ENCODE peak calls at places on chromosomes 7 and 10, in eight cellular contexts. One of them, this sample, is unnamed.

GRCh38 chr10:78336402-78336791 is 302.7 kb downstream of the RPS24 start:
- DNase-seq in upper lobe of right lung: no peak
- DNase-seq in NCI-H748 treated with DMSO at 0.1 percent for 48 hours: no peak
- DNase-seq in choroid plexus epithelial cell: peak
- DNase-seq in stimulated activated CD4-positive, alpha-beta T cell treated with anti-CD3 and anti-CD28 coated beads, Interleukin-2, amount 100 ng/mL, for 24 hours: peak
- DNase-seq in thyroid gland: no peak
- DNase-seq in occipital lobe: no peak
- DNase-seq in NCI-H774: no peak
- DNase-seq in this sample: no peak

GRCh38 chr10:14409247-14409646 is 78.5 kb upstream of the FRMD4A start:
- DNase-seq in upper lobe of right lung: no peak
- DNase-seq in NCI-H748 treated with DMSO at 0.1 percent for 48 hours: no peak
- DNase-seq in choroid plexus epithelial cell: no peak
- DNase-seq in stimulated activated CD4-positive, alpha-beta T cell treated with anti-CD3 and anti-CD28 coated beads, Interleukin-2, amount 100 ng/mL, for 24 hours: peak
- DNase-seq in thyroid gland: no peak
- DNase-seq in occipital lobe: no peak
- DNase-seq in NCI-H774: no peak
- DNase-seq in this sample: no peak

GRCh38 chr7:21999896-22000295 is 54.2 kb upstream of the CDCA7L start:
- DNase-seq in upper lobe of right lung: no peak
- DNase-seq in NCI-H748 treated with DMSO at 0.1 percent for 48 hours: no peak
- DNase-seq in choroid plexus epithelial cell: peak
- DNase-seq in stimulated activated CD4-positive, alpha-beta T cell treated with anti-CD3 and anti-CD28 coated beads, Interleukin-2, amount 100 ng/mL, for 24 hours: no peak
- DNase-seq in thyroid gland: no peak
- DNase-seq in occipital lobe: no peak
- DNase-seq in NCI-H774: no peak
- DNase-seq in this sample: no peak

GRCh38 chr10:121617176-121617575 is 18.9 kb upstream of the FGFR2 start:
- DNase-seq in upper lobe of right lung: peak
- DNase-seq in NCI-H748 treated with DMSO at 0.1 percent for 48 hours: no peak
- DNase-seq in choroid plexus epithelial cell: no peak
- DNase-seq in stimulated activated CD4-positive, alpha-beta T cell treated with anti-CD3 and anti-CD28 coated beads, Interleukin-2, amount 100 ng/mL, for 24 hours: no peak
- DNase-seq in thyroid gland: no peak
- DNase-seq in occipital lobe: peak
- DNase-seq in NCI-H774: no peak
- DNase-seq in this sample: no peak

GRCh38 chr10:34648507-34648906 is 166.6 kb downstream of the PARD3 start:
- DNase-seq in upper lobe of right lung: no peak
- DNase-seq in NCI-H748 treated with DMSO at 0.1 percent for 48 hours: no peak
- DNase-seq in choroid plexus epithelial cell: no peak
- DNase-seq in stimulated activated CD4-positive, alpha-beta T cell treated with anti-CD3 and anti-CD28 coated beads, Interleukin-2, amount 100 ng/mL, for 24 hours: no peak
- DNase-seq in thyroid gland: no peak
- DNase-seq in occipital lobe: no peak
- DNase-seq in NCI-H774: no peak
- DNase-seq in this sample: no peak

GRCh38 chr7:1745018-1745532 is 75.0 kb downstream of the ELFN1 start:
- DNase-seq in upper lobe of right lung: no peak
- DNase-seq in NCI-H748 treated with DMSO at 0.1 percent for 48 hours: no peak
- DNase-seq in choroid plexus epithelial cell: no peak
- DNase-seq in stimulated activated CD4-positive, alpha-beta T cell treated with anti-CD3 and anti-CD28 coated beads, Interleukin-2, amount 100 ng/mL, for 24 hours: no peak
- DNase-seq in thyroid gland: no peak
- DNase-seq in occipital lobe: no peak
- DNase-seq in NCI-H774: no peak
- DNase-seq in this sample: no peak

GRCh38 chr10:17064435-17064834 is 65.2 kb downstream of the CUBN start:
- DNase-seq in upper lobe of right lung: no peak
- DNase-seq in NCI-H748 treated with DMSO at 0.1 percent for 48 hours: no peak
- DNase-seq in choroid plexus epithelial cell: no peak
- DNase-seq in stimulated activated CD4-positive, alpha-beta T cell treated with anti-CD3 and anti-CD28 coated beads, Interleukin-2, amount 100 ng/mL, for 24 hours: no peak
- DNase-seq in thyroid gland: no peak
- DNase-seq in occipital lobe: no peak
- DNase-seq in NCI-H774: no peak
- DNase-seq in this sample: no peak

GRCh38 chr10:101284171-101285092 is 55.2 kb upstream of the LBX1 start:
- DNase-seq in upper lobe of right lung: no peak
- DNase-seq in NCI-H748 treated with DMSO at 0.1 percent for 48 hours: no peak
- DNase-seq in choroid plexus epithelial cell: no peak
- DNase-seq in stimulated activated CD4-positive, alpha-beta T cell treated with anti-CD3 and anti-CD28 coated beads, Interleukin-2, amount 100 ng/mL, for 24 hours: no peak
- DNase-seq in thyroid gland: no peak
- DNase-seq in occipital lobe: no peak
- DNase-seq in NCI-H774: no peak
- DNase-seq in this sample: no peak

GRCh38 chr10:59273453-59273852 is 88.9 kb downstream of the FAM13C start:
- DNase-seq in upper lobe of right lung: no peak
- DNase-seq in NCI-H748 treated with DMSO at 0.1 percent for 48 hours: no peak
- DNase-seq in choroid plexus epithelial cell: peak
- DNase-seq in stimulated activated CD4-positive, alpha-beta T cell treated with anti-CD3 and anti-CD28 coated beads, Interleukin-2, amount 100 ng/mL, for 24 hours: no peak
- DNase-seq in thyroid gland: no peak
- DNase-seq in occipital lobe: no peak
- DNase-seq in NCI-H774: no peak
- DNase-seq in this sample: no peak

GRCh38 chr10:24299587-24300258 is 90.8 kb downstream of the KIAA1217 start:
- DNase-seq in upper lobe of right lung: no peak
- DNase-seq in NCI-H748 treated with DMSO at 0.1 percent for 48 hours: no peak
- DNase-seq in choroid plexus epithelial cell: peak
- DNase-seq in stimulated activated CD4-positive, alpha-beta T cell treated with anti-CD3 and anti-CD28 coated beads, Interleukin-2, amount 100 ng/mL, for 24 hours: no peak
- DNase-seq in thyroid gland: no peak
- DNase-seq in occipital lobe: no peak
- DNase-seq in NCI-H774: no peak
- DNase-seq in this sample: no peak

GRCh38 chr10:130571674-130572073 is 435.5 kb downstream of the GLRX3 start:
- DNase-seq in upper lobe of right lung: no peak
- DNase-seq in NCI-H748 treated with DMSO at 0.1 percent for 48 hours: no peak
- DNase-seq in choroid plexus epithelial cell: no peak
- DNase-seq in stimulated activated CD4-positive, alpha-beta T cell treated with anti-CD3 and anti-CD28 coated beads, Interleukin-2, amount 100 ng/mL, for 24 hours: no peak
- DNase-seq in thyroid gland: no peak
- DNase-seq in occipital lobe: no peak
- DNase-seq in NCI-H774: no peak
- DNase-seq in this sample: no peak

GRCh38 chr7:142025896-142026295 is 30.2 kb downstream of the MGAM start:
- DNase-seq in upper lobe of right lung: no peak
- DNase-seq in NCI-H748 treated with DMSO at 0.1 percent for 48 hours: no peak
- DNase-seq in choroid plexus epithelial cell: peak
- DNase-seq in stimulated activated CD4-positive, alpha-beta T cell treated with anti-CD3 and anti-CD28 coated beads, Interleukin-2, amount 100 ng/mL, for 24 hours: no peak
- DNase-seq in thyroid gland: no peak
- DNase-seq in occipital lobe: no peak
- DNase-seq in NCI-H774: no peak
- DNase-seq in this sample: no peak

GRCh38 chr7:73701357-73701995 is 18.0 kb downstream of the STX1A start:
- DNase-seq in upper lobe of right lung: no peak
- DNase-seq in NCI-H748 treated with DMSO at 0.1 percent for 48 hours: no peak
- DNase-seq in choroid plexus epithelial cell: peak
- DNase-seq in stimulated activated CD4-positive, alpha-beta T cell treated with anti-CD3 and anti-CD28 coated beads, Interleukin-2, amount 100 ng/mL, for 24 hours: peak
- DNase-seq in thyroid gland: peak
- DNase-seq in occipital lobe: peak
- DNase-seq in NCI-H774: no peak
- DNase-seq in this sample: peak

GRCh38 chr7:128103498-128104108 is 72.4 kb upstream of the LRRC4 start:
- DNase-seq in upper lobe of right lung: no peak
- DNase-seq in NCI-H748 treated with DMSO at 0.1 percent for 48 hours: no peak
- DNase-seq in choroid plexus epithelial cell: peak
- DNase-seq in stimulated activated CD4-positive, alpha-beta T cell treated with anti-CD3 and anti-CD28 coated beads, Interleukin-2, amount 100 ng/mL, for 24 hours: no peak
- DNase-seq in thyroid gland: peak
- DNase-seq in occipital lobe: no peak
- DNase-seq in NCI-H774: no peak
- DNase-seq in this sample: no peak

GRCh38 chr7:17485368-17485767 is 186.9 kb downstream of the AHR start:
- DNase-seq in upper lobe of right lung: no peak
- DNase-seq in NCI-H748 treated with DMSO at 0.1 percent for 48 hours: peak
- DNase-seq in choroid plexus epithelial cell: no peak
- DNase-seq in stimulated activated CD4-positive, alpha-beta T cell treated with anti-CD3 and anti-CD28 coated beads, Interleukin-2, amount 100 ng/mL, for 24 hours: no peak
- DNase-seq in thyroid gland: no peak
- DNase-seq in occipital lobe: no peak
- DNase-seq in NCI-H774: no peak
- DNase-seq in this sample: no peak

GRCh38 chr10:7408494-7409044 is 2.3 kb downstream of the SFMBT2 start:
- DNase-seq in upper lobe of right lung: peak
- DNase-seq in NCI-H748 treated with DMSO at 0.1 percent for 48 hours: no peak
- DNase-seq in choroid plexus epithelial cell: no peak
- DNase-seq in stimulated activated CD4-positive, alpha-beta T cell treated with anti-CD3 and anti-CD28 coated beads, Interleukin-2, amount 100 ng/mL, for 24 hours: peak
- DNase-seq in thyroid gland: peak
- DNase-seq in occipital lobe: peak
- DNase-seq in NCI-H774: no peak
- DNase-seq in this sample: peak

GRCh38 chr7:107355616-107356015 is 114.2 kb upstream of the GPR22 start:
- DNase-seq in upper lobe of right lung: no peak
- DNase-seq in NCI-H748 treated with DMSO at 0.1 percent for 48 hours: no peak
- DNase-seq in choroid plexus epithelial cell: peak
- DNase-seq in stimulated activated CD4-positive, alpha-beta T cell treated with anti-CD3 and anti-CD28 coated beads, Interleukin-2, amount 100 ng/mL, for 24 hours: no peak
- DNase-seq in thyroid gland: no peak
- DNase-seq in occipital lobe: no peak
- DNase-seq in NCI-H774: no peak
- DNase-seq in this sample: no peak

GRCh38 chr7:131327049-131327625 is 539 bp upstream of the MKLN1 start:
- DNase-seq in upper lobe of right lung: no peak
- DNase-seq in NCI-H748 treated with DMSO at 0.1 percent for 48 hours: peak
- DNase-seq in choroid plexus epithelial cell: peak
- DNase-seq in stimulated activated CD4-positive, alpha-beta T cell treated with anti-CD3 and anti-CD28 coated beads, Interleukin-2, amount 100 ng/mL, for 24 hours: no peak
- DNase-seq in thyroid gland: peak
- DNase-seq in occipital lobe: peak
- DNase-seq in NCI-H774: no peak
- DNase-seq in this sample: peak

GRCh38 chr10:105770813-105771212 is 1129.7 kb downstream of the SORCS3 start:
- DNase-seq in upper lobe of right lung: no peak
- DNase-seq in NCI-H748 treated with DMSO at 0.1 percent for 48 hours: no peak
- DNase-seq in choroid plexus epithelial cell: no peak
- DNase-seq in stimulated activated CD4-positive, alpha-beta T cell treated with anti-CD3 and anti-CD28 coated beads, Interleukin-2, amount 100 ng/mL, for 24 hours: no peak
- DNase-seq in thyroid gland: peak
- DNase-seq in occipital lobe: no peak
- DNase-seq in NCI-H774: no peak
- DNase-seq in this sample: no peak

GRCh38 chr10:92590623-92591549 is 2.0 kb upstream of the KIF11 start:
- DNase-seq in upper lobe of right lung: peak
- DNase-seq in NCI-H748 treated with DMSO at 0.1 percent for 48 hours: no peak
- DNase-seq in choroid plexus epithelial cell: peak
- DNase-seq in stimulated activated CD4-positive, alpha-beta T cell treated with anti-CD3 and anti-CD28 coated beads, Interleukin-2, amount 100 ng/mL, for 24 hours: no peak
- DNase-seq in thyroid gland: peak
- DNase-seq in occipital lobe: no peak
- DNase-seq in NCI-H774: no peak
- DNase-seq in this sample: peak

GRCh38 chr7:151829707-151830106 is 47.2 kb downstream of the PRKAG2 start:
- DNase-seq in upper lobe of right lung: no peak
- DNase-seq in NCI-H748 treated with DMSO at 0.1 percent for 48 hours: no peak
- DNase-seq in choroid plexus epithelial cell: no peak
- DNase-seq in stimulated activated CD4-positive, alpha-beta T cell treated with anti-CD3 and anti-CD28 coated beads, Interleukin-2, amount 100 ng/mL, for 24 hours: no peak
- DNase-seq in thyroid gland: no peak
- DNase-seq in occipital lobe: no peak
- DNase-seq in NCI-H774: no peak
- DNase-seq in this sample: no peak

This sample was measured in DND-41.